ENCODE peak calls at places on chromosomes 1 and 21, in four cellular contexts. One of them, this sample, is unnamed. For H3K36me3, the result is how much of the 10 kb centered on the place peaks cover.

GRCh38 chr1:159892944-159893343 is 7.0 kb downstream of the CFAP45 start:
- DNase-seq in breast epithelium: no peak
- DNase-seq in esophagus muscularis mucosa: no peak
- DNase-seq in spleen: no peak
- DNase-seq in this sample: no peak

GRCh38 chr1:56446531-56447098 is 132.7 kb downstream of the PLPP3 start:
- DNase-seq in breast epithelium: no peak
- DNase-seq in esophagus muscularis mucosa: no peak
- DNase-seq in spleen: no peak
- DNase-seq in this sample: no peak

GRCh38 chr1:204841798-204842197 is 28.9 kb upstream of the NFASC start:
- DNase-seq in breast epithelium: no peak
- DNase-seq in esophagus muscularis mucosa: no peak
- DNase-seq in spleen: no peak
- DNase-seq in this sample: no peak

GRCh38 chr1:64744492-64745180 is at the start of gene RAVER2:
- DNase-seq in breast epithelium: peak
- DNase-seq in spleen: peak
- DNase-seq in esophagus muscularis mucosa: no peak
- DNase-seq in this sample: no peak

GRCh38 chr1:109357673-109358072 is 40.0 kb downstream of the SORT1 start:
- DNase-seq in spleen: no peak
- DNase-seq in breast epithelium: no peak
- DNase-seq in esophagus muscularis mucosa: no peak
- DNase-seq in this sample: no peak

GRCh38 chr1:73401666-73402065 is 796.3 kb downstream of the LRRIQ3 start:
- DNase-seq in esophagus muscularis mucosa: no peak
- DNase-seq in spleen: no peak
- DNase-seq in breast epithelium: no peak
- DNase-seq in this sample: no peak

GRCh38 chr21:45304945-45305344 is 17.2 kb upstream of the POFUT2 start:
- DNase-seq in spleen: no peak
- DNase-seq in esophagus muscularis mucosa: no peak
- DNase-seq in breast epithelium: no peak
- DNase-seq in this sample: no peak

GRCh38 chr1:24881034-24881433 is 49.0 kb downstream of the RUNX3 start:
- DNase-seq in breast epithelium: no peak
- DNase-seq in spleen: no peak
- DNase-seq in esophagus muscularis mucosa: no peak
- DNase-seq in this sample: no peak

GRCh38 chr1:10782491-10783244 is 13.8 kb downstream of the CASZ1 start:
- DNase-seq in esophagus muscularis mucosa: no peak
- DNase-seq in spleen: no peak
- DNase-seq in breast epithelium: no peak
- DNase-seq in this sample: no peak

GRCh38 chr1:230823421-230823820 is 44.9 kb downstream of the C1orf198 start:
- DNase-seq in esophagus muscularis mucosa: peak
- DNase-seq in spleen: no peak
- DNase-seq in breast epithelium: no peak
- DNase-seq in this sample: no peak

GRCh38 chr1:32828341-32828740 is 10.9 kb downstream of the S100PBP start:
- DNase-seq in breast epithelium: no peak
- DNase-seq in spleen: no peak
- DNase-seq in esophagus muscularis mucosa: no peak
- DNase-seq in this sample: no peak

GRCh38 chr1:177650947-177651346 is 318.9 kb downstream of the SEC16B start:
- DNase-seq in breast epithelium: no peak
- DNase-seq in esophagus muscularis mucosa: peak
- DNase-seq in spleen: no peak
- DNase-seq in this sample: no peak

GRCh38 chr1:145708063-145708462 is 895 bp upstream of the PDZK1 start:
- DNase-seq in breast epithelium: no peak
- DNase-seq in esophagus muscularis mucosa: no peak
- DNase-seq in spleen: no peak
- DNase-seq in this sample: no peak

GRCh38 chr1:237386362-237387143 is 344.6 kb downstream of the RYR2 start:
- DNase-seq in spleen: no peak
- DNase-seq in esophagus muscularis mucosa: no peak
- DNase-seq in breast epithelium: no peak
- DNase-seq in this sample: peak

GRCh38 chr21:45244799-45245340 is 42.8 kb downstream of the POFUT2 start:
- DNase-seq in spleen: peak
- DNase-seq in esophagus muscularis mucosa: no peak
- DNase-seq in breast epithelium: no peak
- DNase-seq in this sample: no peak

GRCh38 chr21:41564871-41565281 is 56.9 kb upstream of the TMPRSS2 start:
- DNase-seq in esophagus muscularis mucosa: no peak
- DNase-seq in breast epithelium: no peak
- DNase-seq in spleen: no peak
- DNase-seq in this sample: no peak

GRCh38 chr1:33228935-33229487 is 27.3 kb upstream of the ZNF362 start:
- DNase-seq in esophagus muscularis mucosa: peak
- DNase-seq in spleen: no peak
- DNase-seq in breast epithelium: no peak
- DNase-seq in this sample: no peak

GRCh38 chr1:43822040-43822439 is 111.6 kb upstream of the ARTN start:
- DNase-seq in spleen: no peak
- DNase-seq in breast epithelium: no peak
- DNase-seq in esophagus muscularis mucosa: no peak
- DNase-seq in this sample: peak

GRCh38 chr1:54249798-54250497 is 50.0 kb downstream of the MRPL37 start:
- DNase-seq in esophagus muscularis mucosa: no peak
- DNase-seq in breast epithelium: no peak
- DNase-seq in spleen: no peak
- DNase-seq in this sample: peak

GRCh38 chr1:178192686-178193085 is 98.8 kb downstream of the RASAL2 start:
- DNase-seq in esophagus muscularis mucosa: no peak
- DNase-seq in breast epithelium: no peak
- DNase-seq in spleen: no peak
- DNase-seq in this sample: no peak

GRCh38 chr1:222769181-222769580 is 32.2 kb downstream of the FAM177B start:
- DNase-seq in spleen: no peak
- DNase-seq in breast epithelium: no peak
- DNase-seq in esophagus muscularis mucosa: no peak
- DNase-seq in this sample: no peak

GRCh38 chr21:17455451-17455850 is 57.4 kb upstream of the CXADR start:
- DNase-seq in breast epithelium: no peak
- DNase-seq in esophagus muscularis mucosa: no peak
- DNase-seq in spleen: no peak
- DNase-seq in this sample: no peak

GRCh38 chr1:203402609-203403337 is 51.9 kb upstream of the FMOD start:
- DNase-seq in breast epithelium: no peak
- DNase-seq in spleen: no peak
- DNase-seq in esophagus muscularis mucosa: peak
- DNase-seq in this sample: no peak

GRCh38 chr1:168408531-168409242 is 128.0 kb downstream of the TBX19 start:
- DNase-seq in esophagus muscularis mucosa: peak
- DNase-seq in breast epithelium: no peak
- DNase-seq in spleen: no peak
- DNase-seq in this sample: no peak

GRCh38 chr1:17281775-17282181 is 26.2 kb upstream of the PADI4 start:
- DNase-seq in breast epithelium: peak
- DNase-seq in spleen: peak
- DNase-seq in esophagus muscularis mucosa: no peak
- DNase-seq in this sample: no peak

GRCh38 chr1:31640179-31640578 is 4.5 kb downstream of the PEF1 start:
- DNase-seq in breast epithelium: no peak
- DNase-seq in spleen: no peak
- DNase-seq in esophagus muscularis mucosa: no peak
- DNase-seq in this sample: no peak

GRCh38 chr1:201331166-201331565 is 46.3 kb downstream of the TNNT2 start:
- DNase-seq in spleen: peak
- DNase-seq in breast epithelium: no peak
- DNase-seq in esophagus muscularis mucosa: no peak
- DNase-seq in this sample: no peak

GRCh38 chr1:17711577-17711910 is 43.6 kb upstream of the ACTL8 start:
- DNase-seq in esophagus muscularis mucosa: no peak
- DNase-seq in spleen: no peak
- DNase-seq in breast epithelium: no peak
- DNase-seq in this sample: no peak

GRCh38 chr1:23801338-23801748 is 789 bp upstream of the GALE start:
- DNase-seq in breast epithelium: no peak
- DNase-seq in spleen: peak
- DNase-seq in esophagus muscularis mucosa: no peak
- DNase-seq in this sample: no peak

GRCh38 chr1:8652607-8653046 is 164.8 kb downstream of the RERE start:
- DNase-seq in esophagus muscularis mucosa: no peak
- DNase-seq in spleen: no peak
- DNase-seq in breast epithelium: no peak
- DNase-seq in this sample: no peak

GRCh38 chr1:2558420-2558819 is 2.2 kb downstream of the TNFRSF14 start:
- DNase-seq in esophagus muscularis mucosa: no peak
- DNase-seq in breast epithelium: no peak
- DNase-seq in spleen: no peak
- DNase-seq in this sample: no peak

GRCh38 chr1:233520510-233521191 is 93.3 kb upstream of the KCNK1 start:
- DNase-seq in breast epithelium: no peak
- DNase-seq in esophagus muscularis mucosa: no peak
- DNase-seq in spleen: no peak
- DNase-seq in this sample: no peak

GRCh38 chr1:207825719-207826556 is 74.1 kb downstream of the CD46 start:
- DNase-seq in spleen: peak
- DNase-seq in breast epithelium: no peak
- DNase-seq in esophagus muscularis mucosa: no peak
- DNase-seq in this sample: no peak

GRCh38 chr1:246517391-246517790 is 10.3 kb upstream of the SMYD3 start:
- DNase-seq in esophagus muscularis mucosa: no peak
- DNase-seq in breast epithelium: no peak
- DNase-seq in spleen: no peak
- DNase-seq in this sample: no peak

GRCh38 chr1:192907545-192908243 is 98.9 kb downstream of the RGS2 start:
- DNase-seq in esophagus muscularis mucosa: no peak
- DNase-seq in spleen: no peak
- DNase-seq in breast epithelium: no peak
- DNase-seq in this sample: no peak

GRCh38 chr1:169421309-169421708 is 6.0 kb downstream of the CCDC181 start:
- DNase-seq in breast epithelium: no peak
- DNase-seq in esophagus muscularis mucosa: no peak
- DNase-seq in spleen: no peak
- DNase-seq in this sample: no peak

GRCh38 chr1:187338762-187339412 is 510.1 kb downstream of the PLA2G4A start:
- DNase-seq in spleen: no peak
- DNase-seq in breast epithelium: no peak
- DNase-seq in esophagus muscularis mucosa: no peak
- DNase-seq in this sample: no peak

DNA sequence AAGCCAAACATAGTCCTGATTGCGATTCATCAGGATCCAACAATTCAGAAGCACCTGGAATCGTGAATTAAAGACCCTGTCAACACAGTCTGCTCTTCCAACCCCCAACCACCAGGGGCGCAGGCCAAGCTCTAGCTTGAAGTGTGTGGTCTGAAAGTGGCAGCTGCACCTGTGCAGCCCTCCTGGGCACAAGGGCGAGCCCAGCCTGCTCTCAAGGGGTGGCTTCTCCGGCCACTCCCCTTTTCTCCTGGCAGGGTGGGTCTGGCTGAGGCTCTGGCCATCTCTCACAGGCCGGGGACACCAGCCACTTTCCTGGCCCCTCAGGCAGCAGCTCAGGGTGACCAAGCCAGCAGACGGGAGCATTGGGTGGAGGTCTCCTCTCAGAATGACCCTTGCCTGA is 62.3 kb downstream of the SLC66A1 start:
- DNase-seq in esophagus muscularis mucosa: no peak
- DNase-seq in spleen: no peak
- DNase-seq in breast epithelium: no peak
- DNase-seq in this sample: no peak
- TF ChIP-seq POLR2AphosphoS5 in esophagus muscularis mucosa: no peak
- TF ChIP-seq POLR2AphosphoS5 in spleen: peak
- TF ChIP-seq POLR2AphosphoS5 in breast epithelium: no peak
- TF ChIP-seq POLR2AphosphoS5 in this sample: no peak

GRCh38 chr1:113972954-113973353 is 6.3 kb upstream of the OLFML3 start:
- DNase-seq in esophagus muscularis mucosa: no peak
- DNase-seq in spleen: no peak
- DNase-seq in breast epithelium: no peak
- DNase-seq in this sample: no peak
- H3K36me3 ChIP-seq in esophagus muscularis mucosa: half or more
- H3K36me3 ChIP-seq in spleen: half or more
- H3K36me3 ChIP-seq in breast epithelium: under half
- H3K36me3 ChIP-seq in this sample: under half

DNA sequence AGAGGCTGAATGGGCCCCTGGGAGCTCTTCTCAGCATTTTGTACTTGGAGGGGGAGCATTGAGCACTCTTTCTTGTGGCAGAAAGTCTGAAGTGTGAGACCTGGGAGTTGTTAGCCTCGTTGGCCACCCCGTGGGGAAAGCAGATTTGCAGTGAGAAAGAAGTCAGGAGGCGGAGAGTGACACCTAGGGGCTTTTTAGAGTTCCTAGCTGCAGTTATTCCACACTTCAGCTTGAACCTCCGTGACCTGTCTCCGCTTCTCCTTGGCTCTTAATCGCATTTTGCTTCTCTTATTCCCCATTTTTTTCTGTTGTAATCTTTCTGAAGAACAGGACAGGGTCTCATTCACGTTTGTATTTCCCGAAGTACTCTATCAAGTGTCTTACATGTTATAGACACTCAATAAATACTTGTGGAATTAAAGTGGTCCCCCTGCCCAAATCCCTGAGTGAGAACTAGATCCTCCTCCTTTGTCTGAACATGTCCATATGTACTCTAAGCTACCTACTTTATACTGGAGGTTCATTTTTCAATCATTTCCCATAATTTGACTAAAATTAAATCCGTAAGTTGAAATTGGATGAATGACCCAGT is 14.5 kb upstream of the C1orf141 start:
- DNase-seq in breast epithelium: peak
- DNase-seq in esophagus muscularis mucosa: no peak
- DNase-seq in spleen: peak
- DNase-seq in this sample: peak
- TF ChIP-seq POLR2AphosphoS5 in breast epithelium: no peak
- TF ChIP-seq POLR2AphosphoS5 in esophagus muscularis mucosa: no peak
- TF ChIP-seq POLR2AphosphoS5 in spleen: no peak
- TF ChIP-seq POLR2AphosphoS5 in this sample: no peak

GRCh38 chr1:21887216-21887736 is 49.8 kb downstream of the HSPG2 start:
- DNase-seq in breast epithelium: no peak
- DNase-seq in spleen: peak
- DNase-seq in esophagus muscularis mucosa: no peak
- DNase-seq in this sample: no peak

GRCh38 chr1:21885236-21886037 is 51.7 kb downstream of the HSPG2 start:
- DNase-seq in breast epithelium: no peak
- DNase-seq in spleen: peak
- DNase-seq in esophagus muscularis mucosa: no peak
- DNase-seq in this sample: no peak

GRCh38 chr1:21887796-21888195 is 49.3 kb downstream of the HSPG2 start:
- DNase-seq in spleen: peak
- DNase-seq in esophagus muscularis mucosa: no peak
- DNase-seq in breast epithelium: no peak
- DNase-seq in this sample: no peak

GRCh38 chr1:21888500-21888899 is 48.6 kb downstream of the HSPG2 start:
- DNase-seq in esophagus muscularis mucosa: no peak
- DNase-seq in breast epithelium: no peak
- DNase-seq in spleen: peak
- DNase-seq in this sample: no peak

GRCh38 chr1:21886486-21887215 is 50.5 kb downstream of the HSPG2 start:
- DNase-seq in breast epithelium: no peak
- DNase-seq in spleen: no peak
- DNase-seq in esophagus muscularis mucosa: no peak
- DNase-seq in this sample: no peak
- H3K36me3 ChIP-seq in breast epithelium: under half
- H3K36me3 ChIP-seq in spleen: half or more
- H3K36me3 ChIP-seq in esophagus muscularis mucosa: half or more
- H3K36me3 ChIP-seq in this sample: under half

GRCh38 chr1:229514578-229515275 is 6.6 kb upstream of the NUP133 start:
- DNase-seq in breast epithelium: no peak
- DNase-seq in esophagus muscularis mucosa: no peak
- DNase-seq in spleen: no peak
- DNase-seq in this sample: peak
- TF ChIP-seq POLR2AphosphoS5 in breast epithelium: no peak
- TF ChIP-seq POLR2AphosphoS5 in esophagus muscularis mucosa: no peak
- TF ChIP-seq POLR2AphosphoS5 in spleen: no peak
- TF ChIP-seq POLR2AphosphoS5 in this sample: no peak